ENCODE peak calls at places on chromosomes 12 and 14, in ten cellular contexts. Z is lung, B is tibial artery, U is esophagus squamous epithelium, S is foreskin fibroblast, O is progenitor cell of endocrine pancreas, H is endothelial cell, G is lower lobe of right lung, R is glutamatergic neuron, W is dorsolateral prefrontal cortex. T is an unnamed sample.

GRCh38 chr14:104179126-104179525 is 40.7 kb downstream of the KIF26A start:
- DNase-seq in H (no peak), O (no peak), U (no peak), Z (no peak), B (no peak), G (no peak), R (no peak), S (no peak), W (no peak), T (no peak)

GRCh38 chr12:26047401-26048226 is 77.2 kb downstream of the BHLHE41 start:
- DNase-seq in G (no peak), Z (no peak), H (no peak), B (no peak), W (no peak), S (no peak), R (no peak), O (no peak), U (no peak), T (no peak)

GRCh38 chr12:94145231-94145979 is 3.0 kb upstream of the PLXNC1 start:
- DNase-seq in G (no peak), O (no peak), R (no peak), U (no peak), S (peak), Z (no peak), W (no peak), B (no peak), H (no peak), T (peak)

GRCh38 chr14:103693514-103693913 is 21.7 kb downstream of the XRCC3 start:
- DNase-seq in R (no peak), G (peak), H (no peak), Z (peak), U (no peak), B (no peak), S (no peak), W (peak), O (no peak), T (no peak)

GRCh38 chr12:122124370-122124769 is 45.8 kb downstream of the MLXIP start:
- DNase-seq in G (peak), R (no peak), O (no peak), S (no peak), B (no peak), Z (no peak), H (no peak), W (no peak), U (no peak), T (no peak)

GRCh38 chr12:6372403-6373003 is 2.9 kb downstream of the SCNN1A start:
- DNase-seq in B (peak), H (no peak), Z (peak), W (no peak), U (no peak), S (peak), R (no peak), O (no peak), G (peak), T (no peak)

GRCh38 chr12:64457036-64457435 is 5.1 kb downstream of the TBK1 start:
- DNase-seq in Z (no peak), G (no peak), U (no peak), S (no peak), B (no peak), R (peak), H (peak), O (no peak), W (no peak), T (no peak)

GRCh38 chr14:91223028-91223783 is 21.3 kb downstream of the GPR68 start:
- DNase-seq in Z (no peak), G (no peak), O (no peak), H (no peak), B (no peak), W (no peak), U (no peak), S (peak), R (no peak), T (no peak)

GRCh38 chr12:62732861-62733427 is 202.0 kb downstream of the PPM1H start:
- DNase-seq in G (no peak), S (peak), R (no peak), W (no peak), U (no peak), H (no peak), O (no peak), B (no peak), Z (no peak), T (no peak)

GRCh38 chr14:54133896-54134295 is 177.3 kb upstream of the BMP4 start:
- DNase-seq in G (no peak), R (no peak), B (no peak), U (no peak), H (no peak), Z (peak), O (no peak), S (peak), W (no peak), T (no peak)

GRCh38 chr12:98453070-98453469 is 62.3 kb upstream of the TMPO start:
- DNase-seq in Z (no peak), U (no peak), W (no peak), R (no peak), B (no peak), S (no peak), H (no peak), O (no peak), G (no peak), T (no peak)

GRCh38 chr14:104395941-104396681 is 183.5 kb upstream of the C14orf180 start:
- DNase-seq in W (no peak), H (no peak), U (no peak), Z (peak), G (no peak), B (peak), S (no peak), R (no peak), O (no peak), T (no peak)

GRCh38 chr12:42756841-42757661 is 167.5 kb upstream of the PRICKLE1 start:
- DNase-seq in G (no peak), R (no peak), W (no peak), B (no peak), H (no peak), U (no peak), O (no peak), Z (no peak), S (peak), T (peak)

GRCh38 chr12:77788231-77789168 is 42.2 kb upstream of the NAV3 start:
- DNase-seq in H (no peak), S (no peak), U (no peak), R (no peak), W (no peak), Z (no peak), O (no peak), B (no peak), G (no peak), T (no peak)

GRCh38 chr12:64009321-64010068 is 165.0 kb downstream of the SRGAP1 start:
- DNase-seq in Z (no peak), S (no peak), W (no peak), B (no peak), U (no peak), R (no peak), O (no peak), H (no peak), G (no peak), T (no peak)

GRCh38 chr12:6193853-6194815 is 6.1 kb upstream of the CD9 start:
- DNase-seq in W (no peak), G (peak), Z (no peak), B (no peak), R (no peak), U (no peak), S (peak), O (no peak), H (no peak), T (no peak)

GRCh38 chr12:24661657-24662096 is 287.2 kb downstream of the BCAT1 start:
- DNase-seq in H (no peak), U (no peak), G (peak), Z (peak), B (peak), W (no peak), O (no peak), S (peak), R (no peak), T (no peak)

GRCh38 chr14:91229743-91230200 is 14.7 kb downstream of the GPR68 start:
- DNase-seq in B (no peak), Z (no peak), W (no peak), H (no peak), R (no peak), S (no peak), O (no peak), U (no peak), G (no peak), T (peak)

GRCh38 chr14:24171422-24172260 is at the start of gene REC8:
- DNase-seq in O (peak), G (peak), H (peak), S (peak), U (no peak), W (peak), Z (peak), R (peak), B (peak), T (peak)

GRCh38 chr12:53754633-53755261 is 3.0 kb upstream of the CISTR start:
- DNase-seq in O (no peak), U (no peak), Z (peak), H (no peak), R (no peak), B (no peak), S (peak), G (no peak), W (peak), T (no peak)

GRCh38 chr14:20986811-20987210 is 3.0 kb upstream of the METTL17 start:
- DNase-seq in W (no peak), B (peak), S (peak), U (no peak), O (no peak), Z (no peak), H (no peak), G (no peak), R (no peak), T (no peak)

GRCh38 chr14:104801284-104802119 is 601 bp downstream of the ZBTB42 start:
- DNase-seq in S (no peak), Z (no peak), O (no peak), G (peak), U (no peak), H (no peak), W (no peak), B (no peak), R (peak), T (no peak)

GRCh38 chr14:20569066-20569465 is 8.2 kb upstream of the RNASE9 start:
- DNase-seq in S (no peak), O (no peak), U (no peak), W (no peak), G (no peak), Z (no peak), B (no peak), R (no peak), H (no peak), T (no peak)

GRCh38 chr14:79196216-79196615 is 1015.1 kb downstream of the DIO2 start:
- DNase-seq in S (no peak), G (no peak), O (no peak), B (no peak), Z (no peak), W (no peak), R (no peak), U (no peak), H (no peak), T (no peak)

GRCh38 chr14:79197516-79197915 is 1013.8 kb downstream of the DIO2 start:
- DNase-seq in W (no peak), H (no peak), G (no peak), S (no peak), U (no peak), Z (no peak), R (no peak), B (no peak), O (no peak), T (no peak)

GRCh38 chr14:79199217-79199616 is 1012.1 kb downstream of the DIO2 start:
- DNase-seq in S (no peak), H (no peak), W (no peak), G (no peak), R (no peak), B (no peak), Z (no peak), O (no peak), U (no peak), T (no peak)

GRCh38 chr14:79193689-79194477 is 1017.4 kb downstream of the DIO2 start:
- DNase-seq in O (no peak), G (no peak), H (no peak), U (no peak), B (no peak), S (no peak), W (no peak), Z (no peak), R (no peak), T (no peak)
- TF ChIP-seq CTCF in O (no peak), G (no peak), H (no peak), U (no peak), B (no peak), S (no peak), W (no peak), Z (no peak), R (no peak), T (no peak)

DNA sequence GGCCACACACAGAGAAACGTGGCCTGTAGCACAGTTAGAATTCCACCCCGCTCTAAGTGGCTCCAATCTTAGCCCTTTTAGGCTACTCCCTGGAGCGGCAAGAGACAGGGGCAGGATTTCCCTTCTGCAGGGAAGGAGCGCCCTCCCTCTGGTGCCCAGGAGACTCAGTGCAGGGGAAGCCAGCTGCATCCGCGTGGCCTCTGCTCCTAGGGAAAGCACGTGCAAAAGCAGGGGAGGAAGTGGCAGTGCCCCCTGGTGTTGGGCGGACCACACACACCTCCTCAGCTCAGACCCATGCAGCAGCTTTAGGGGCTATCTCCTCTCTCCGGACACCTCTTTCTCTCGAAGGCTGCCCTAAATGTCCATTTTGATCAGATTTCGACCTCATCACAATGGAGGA is 50.0 kb downstream of the SPRING1 start:
- DNase-seq in Z (no peak), W (no peak), O (no peak), R (peak), H (peak), G (peak), B (no peak), U (no peak), S (peak), T (no peak)
- TF ChIP-seq CTCF in Z (no peak), W (peak), O (peak), R (peak), H (peak), G (peak), B (peak), U (no peak), S (peak), T (peak)

GRCh38 chr14:67887478-67887877 is 67.9 kb downstream of the RAD51B start:
- DNase-seq in W (no peak), G (no peak), U (no peak), H (no peak), Z (no peak), O (no peak), B (no peak), R (no peak), S (no peak), T (no peak)

GRCh38 chr14:67886221-67886620 is 66.6 kb downstream of the RAD51B start:
- DNase-seq in S (no peak), B (no peak), H (no peak), G (no peak), W (no peak), Z (no peak), U (no peak), O (no peak), R (no peak), T (no peak)

GRCh38 chr14:67882973-67883372 is 63.4 kb downstream of the RAD51B start:
- DNase-seq in R (no peak), U (no peak), B (no peak), G (no peak), W (no peak), S (no peak), H (no peak), O (no peak), Z (no peak), T (no peak)

GRCh38 chr14:67881225-67881624 is 61.6 kb downstream of the RAD51B start:
- DNase-seq in Z (no peak), R (no peak), O (no peak), S (no peak), U (no peak), H (no peak), G (no peak), B (no peak), W (no peak), T (peak)

DNA sequence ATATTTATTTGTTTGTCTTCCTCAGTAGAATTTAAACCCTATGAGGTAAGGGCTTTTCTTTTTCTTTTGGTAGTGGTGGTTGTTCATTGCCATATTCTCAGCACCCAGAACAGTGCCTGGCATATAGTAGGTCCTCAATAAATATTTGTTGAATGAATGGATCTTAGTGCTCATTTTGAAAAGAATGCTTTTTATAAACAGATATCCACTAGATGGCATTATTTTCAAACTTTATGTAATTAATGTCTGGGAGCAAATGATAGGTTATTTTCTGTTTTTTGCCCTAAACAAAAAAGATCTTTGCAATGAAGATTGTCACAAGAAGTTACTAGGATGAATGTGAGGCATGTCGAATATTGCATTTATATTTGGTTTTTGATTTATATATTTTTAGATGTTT is 64.1 kb downstream of the RAD51B start:
- DNase-seq in G (no peak), O (no peak), W (no peak), U (no peak), R (no peak), Z (no peak), H (no peak), B (no peak), S (peak), T (no peak)
- TF ChIP-seq CTCF in G (peak), O (peak), W (peak), U (no peak), R (no peak), Z (no peak), H (no peak), B (peak), S (no peak), T (peak)

DNA sequence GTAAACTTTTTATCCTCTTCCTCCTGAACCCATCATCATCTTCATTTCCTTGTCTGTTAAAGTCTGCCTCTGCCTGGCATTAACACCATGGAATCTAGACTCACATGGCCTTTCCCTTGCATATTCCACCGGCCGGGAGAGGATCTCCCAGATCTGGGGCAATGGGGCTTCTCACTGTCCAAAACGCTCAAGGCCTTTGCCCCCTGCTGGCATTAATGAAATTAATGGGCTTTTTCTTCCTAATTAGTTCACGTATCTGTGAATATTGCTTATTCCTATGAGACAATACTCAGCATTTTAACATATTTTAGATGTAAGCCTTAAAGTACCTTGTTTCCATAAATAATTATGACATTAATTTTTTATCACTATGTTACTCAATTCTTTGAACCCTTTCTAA is 42.9 kb upstream of the CAPRIN2 start:
- DNase-seq in H (no peak), S (no peak), Z (no peak), R (no peak), B (no peak), W (no peak), U (no peak), G (no peak), O (no peak), T (no peak)
- TF ChIP-seq CTCF in H (peak), S (no peak), Z (no peak), R (peak), B (no peak), W (no peak), U (no peak), G (no peak), O (no peak), T (no peak)

GRCh38 chr12:7642876-7643309 is 22.8 kb downstream of the APOBEC1 start:
- DNase-seq in R (no peak), G (no peak), B (no peak), W (no peak), Z (no peak), S (peak), U (no peak), H (peak), O (no peak), T (no peak)
- TF ChIP-seq CTCF in R (peak), G (peak), B (no peak), W (no peak), Z (no peak), S (peak), U (no peak), H (peak), O (peak), T (peak)

DNA sequence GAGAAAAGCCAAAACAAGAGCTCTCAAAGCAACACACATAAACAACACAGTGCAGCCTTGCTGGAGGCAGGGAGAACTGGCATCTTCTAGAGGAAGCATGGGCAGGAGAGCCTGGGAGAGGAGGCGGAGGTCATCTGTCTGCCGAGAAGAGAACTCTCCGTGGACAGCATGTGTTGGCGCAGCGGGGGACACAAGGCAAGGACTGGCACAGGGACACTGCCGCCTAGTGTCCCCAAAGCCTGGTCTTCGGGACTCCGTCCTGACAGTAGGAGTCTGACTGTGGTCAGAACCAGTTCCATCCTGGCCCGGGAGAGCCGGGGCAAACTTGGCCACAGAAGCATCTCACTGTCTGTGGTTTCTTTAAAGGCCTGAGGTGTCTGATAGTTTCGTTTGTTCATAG is 47.3 kb downstream of the KCNA1 start:
- DNase-seq in W (peak), G (no peak), R (no peak), B (no peak), H (no peak), Z (no peak), O (no peak), S (no peak), U (no peak), T (no peak)
- TF ChIP-seq CTCF in W (no peak), G (no peak), R (no peak), B (no peak), H (no peak), Z (no peak), O (no peak), S (no peak), U (no peak), T (no peak)

GRCh38 chr12:106595268-106595667 is 12.5 kb downstream of the RFX4 start:
- DNase-seq in G (no peak), S (no peak), R (no peak), W (no peak), Z (no peak), U (no peak), B (no peak), H (no peak), O (no peak), T (no peak)
- TF ChIP-seq CTCF in G (no peak), S (no peak), R (no peak), W (no peak), Z (no peak), U (no peak), B (no peak), H (no peak), O (no peak), T (no peak)

GRCh38 chr14:22865424-22866215 is 5.9 kb upstream of the LRP10 start:
- DNase-seq in B (no peak), S (no peak), R (no peak), H (peak), W (no peak), Z (no peak), G (peak), O (no peak), U (no peak), T (peak)
- TF ChIP-seq CTCF in B (no peak), S (peak), R (no peak), H (no peak), W (no peak), Z (no peak), G (no peak), O (peak), U (no peak), T (peak)

DNA sequence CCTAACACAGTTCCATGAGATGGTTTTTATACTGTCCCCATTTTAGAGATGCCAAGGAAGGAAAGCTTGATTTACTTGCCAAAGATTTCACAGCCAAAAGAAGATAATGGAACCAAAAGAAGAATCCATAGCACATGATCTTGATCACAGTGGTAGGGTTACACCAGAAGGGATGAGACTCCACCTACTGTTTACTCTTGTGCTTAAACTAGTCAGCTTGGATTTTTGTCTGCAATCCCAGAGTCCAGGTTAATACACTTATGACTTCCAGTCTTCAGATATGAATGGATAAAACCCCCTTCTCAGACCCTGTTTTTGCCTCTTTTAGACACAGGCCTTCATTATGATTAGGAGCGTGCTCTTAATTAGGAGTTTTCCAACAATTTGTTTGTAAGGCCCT is 454.2 kb downstream of the AEBP2 start:
- DNase-seq in O (no peak), B (no peak), G (no peak), H (no peak), R (no peak), U (no peak), S (peak), Z (no peak), W (no peak), T (peak)
- TF ChIP-seq CTCF in O (no peak), B (no peak), G (peak), H (no peak), R (no peak), U (no peak), S (peak), Z (no peak), W (no peak), T (peak)

T was measured in GM13977.